ENCODE peak calls at places on chromosomes 12 and 14, in five cellular contexts. K is cardiac fibroblast, U is fibroblast of lung, B is dorsolateral prefrontal cortex, R is lower lobe of right lung. F is an unnamed sample.

GRCh38 chr14:100333867-100334266 is 10.7 kb downstream of the SLC25A47 start:
- DNase-seq in K (no peak), U (no peak), B (no peak), R (no peak), F (no peak)

GRCh38 chr12:72499244-72499643 is 227.1 kb downstream of the TRHDE start:
- DNase-seq in K (no peak), U (no peak), B (no peak), R (no peak), F (no peak)

GRCh38 chr12:100706029-100706428 is 88.5 kb upstream of the ANO4 start:
- DNase-seq in K (peak; percentile 85), U (peak; percentile 81), B (no peak), R (no peak), F (peak; percentile 20)

GRCh38 chr14:89365071-89365801 is 51.8 kb downstream of the FOXN3 start:
- DNase-seq in K (peak; percentile 57), U (peak; percentile 15), B (no peak), R (no peak), F (no peak)

GRCh38 chr12:9348906-9349518 is 140.8 kb upstream of the PZP start:
- DNase-seq in K (no peak), U (no peak), B (no peak), R (no peak), F (no peak)

GRCh38 chr12:24222968-24223367 is 273.5 kb upstream of the SOX5 start:
- DNase-seq in K (peak; percentile 92), U (peak; percentile 83), B (no peak), R (no peak), F (no peak)

GRCh38 chr14:73752297-73752992 is 38.3 kb upstream of the PNMA1 start:
- DNase-seq in K (peak; percentile 35), U (peak; percentile 82), B (peak; percentile 63), R (no peak), F (no peak)

GRCh38 chr14:51396222-51396815 is 156.3 kb downstream of the TMX1 start:
- DNase-seq in K (peak; percentile 99), U (peak; percentile 92), B (no peak), R (no peak), F (peak; percentile 94)

GRCh38 chr12:6664902-6665301 is 2.0 kb upstream of the ING4 start:
- DNase-seq in K (peak; percentile 17), U (no peak), B (no peak), R (no peak), F (no peak)

GRCh38 chr14:75981426-75981825 is 369 bp downstream of the TGFB3 start:
- DNase-seq in K (no peak), U (no peak), B (no peak), R (no peak), F (no peak)

GRCh38 chr12:3065300-3065699 is 11.9 kb upstream of the TSPAN9 start:
- DNase-seq in K (no peak), U (no peak), B (no peak), R (no peak), F (no peak)

GRCh38 chr14:64806202-64806861 is 73.4 kb downstream of the SPTB start:
- DNase-seq in K (peak; percentile 77), U (peak; percentile 39), B (no peak), R (no peak), F (no peak)

GRCh38 chr12:32087301-32087700 is 19.3 kb upstream of the BICD1 start:
- DNase-seq in K (no peak), U (no peak), B (no peak), R (no peak), F (no peak)

GRCh38 chr12:47811581-47812484 is 7.9 kb downstream of the HDAC7 start:
- DNase-seq in K (peak; percentile 93), U (peak; percentile 83), B (no peak), R (no peak), F (no peak)

GRCh38 chr12:131603106-131604033 is 107.5 kb upstream of the SFSWAP start:
- DNase-seq in K (no peak), U (no peak), B (no peak), R (no peak), F (no peak)

GRCh38 chr12:46523446-46523845 is 150.9 kb upstream of the SLC38A2 start:
- DNase-seq in K (peak; percentile 46), U (peak; percentile 10), B (no peak), R (no peak), F (no peak)

GRCh38 chr14:22898302-22898894 is 15.4 kb downstream of the REM2 start:
- DNase-seq in K (peak; percentile 85), U (peak; percentile 57), B (no peak), R (no peak), F (no peak)

GRCh38 chr12:47302111-47302597 is 222.4 kb upstream of the AMIGO2 start:
- DNase-seq in K (no peak), U (no peak), B (no peak), R (no peak), F (no peak)

GRCh38 chr12:117098361-117099217 is 627 bp downstream of the TESC start:
- DNase-seq in K (no peak), U (no peak), B (peak; percentile 39), R (peak; percentile 51), F (no peak)

GRCh38 chr12:19144287-19144686 is 14.8 kb downstream of the PLEKHA5 start:
- DNase-seq in K (no peak), U (no peak), B (no peak), R (no peak), F (no peak)

GRCh38 chr12:98733667-98734350 is 88.7 kb downstream of the APAF1 start:
- DNase-seq in K (no peak), U (peak; percentile 28), B (no peak), R (no peak), F (no peak)

GRCh38 chr12:5096241-5096880 is 52.7 kb downstream of the KCNA5 start:
- DNase-seq in K (peak; percentile 71), U (peak; percentile 74), B (no peak), R (no peak), F (peak; percentile 46)

GRCh38 chr12:102955926-102956737 is 1.3 kb upstream of the ASCL1 start:
- DNase-seq in K (no peak), U (no peak), B (no peak), R (no peak), F (no peak)

GRCh38 chr14:104694991-104695659 is 5.7 kb downstream of the INF2 start:
- DNase-seq in K (no peak), U (no peak), B (no peak), R (no peak), F (no peak)

GRCh38 chr14:45526715-45527549 is 273.9 kb upstream of the MIS18BP1 start:
- DNase-seq in K (peak; percentile 17), U (no peak), B (no peak), R (no peak), F (peak; percentile 1)
- TF ChIP-seq CTCF in K (peak; percentile 30), U (no peak), B (peak; percentile 31), R (peak; percentile 22), F (peak; percentile 42)

GRCh38 chr12:120439646-120440247 is 1.8 kb downstream of the COX6A1 start:
- DNase-seq in K (peak; percentile 68), U (peak; percentile 54), B (peak; percentile 48), R (no peak), F (peak; percentile 45)

GRCh38 chr12:120447992-120448391 is 1.7 kb downstream of the GATC start:
- DNase-seq in K (no peak), U (no peak), B (no peak), R (no peak), F (no peak)

GRCh38 chr12:120445911-120446909 is at the start of the genes GATC and TRIAP1:
- DNase-seq in K (peak; percentile 80), U (peak; percentile 72), B (peak; percentile 87), R (peak; percentile 88), F (peak; percentile 46)

DNA sequence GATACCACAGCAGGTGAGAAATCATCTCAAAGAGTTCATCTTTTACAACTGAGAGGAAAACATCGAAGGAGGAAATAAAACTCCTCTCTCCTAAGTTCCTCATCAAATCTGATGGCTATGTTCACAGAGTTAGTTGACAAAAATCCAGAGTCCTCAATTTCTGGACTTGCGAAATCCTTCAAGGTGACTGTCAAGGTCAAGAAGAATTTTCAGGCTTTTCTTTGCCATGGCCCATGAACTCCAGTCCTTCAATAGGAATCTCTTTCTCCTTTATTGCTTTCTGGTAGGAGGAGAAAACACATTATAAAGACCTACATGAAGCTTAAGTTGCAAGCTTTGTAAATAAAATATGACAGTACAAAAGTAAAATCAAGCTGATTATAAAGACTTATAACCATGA is 1.5 kb downstream of the TRIAP1 start:
- DNase-seq in K (no peak), U (no peak), B (no peak), R (no peak), F (no peak)
- H3K4me3 ChIP-seq in K (no peak overlapping the region), U (peak overlapping the region; percentile 90), B (no peak overlapping the region), R (no peak overlapping the region), F (peak overlapping the region; percentile 86)

GRCh38 chr12:48997719-48998496 is 1.3 kb downstream of the DDN start:
- DNase-seq in K (no peak), U (no peak), B (no peak), R (no peak), F (no peak)

GRCh38 chr12:48996794-48997718 is 2.1 kb downstream of the DDN start:
- DNase-seq in K (peak; percentile 75), U (peak; percentile 68), B (peak; percentile 88), R (peak; percentile 86), F (no peak)

GRCh38 chr12:48993787-48994186 is 5.4 kb downstream of the DDN start:
- DNase-seq in K (peak; percentile 50), U (no peak), B (no peak), R (no peak), F (no peak)

GRCh38 chr12:48994224-48995060 is 4.7 kb downstream of the DDN start:
- DNase-seq in K (no peak), U (no peak), B (no peak), R (no peak), F (no peak)

GRCh38 chr12:48995061-48995879 is 3.9 kb downstream of the DDN start:
- DNase-seq in K (peak; percentile 80), U (peak; percentile 79), B (peak; percentile 86), R (peak; percentile 88), F (no peak)
- TF ChIP-seq CTCF in K (peak; percentile 85), U (peak; percentile 81), B (peak; percentile 84), R (peak; percentile 89), F (peak; percentile 73)

DNA sequence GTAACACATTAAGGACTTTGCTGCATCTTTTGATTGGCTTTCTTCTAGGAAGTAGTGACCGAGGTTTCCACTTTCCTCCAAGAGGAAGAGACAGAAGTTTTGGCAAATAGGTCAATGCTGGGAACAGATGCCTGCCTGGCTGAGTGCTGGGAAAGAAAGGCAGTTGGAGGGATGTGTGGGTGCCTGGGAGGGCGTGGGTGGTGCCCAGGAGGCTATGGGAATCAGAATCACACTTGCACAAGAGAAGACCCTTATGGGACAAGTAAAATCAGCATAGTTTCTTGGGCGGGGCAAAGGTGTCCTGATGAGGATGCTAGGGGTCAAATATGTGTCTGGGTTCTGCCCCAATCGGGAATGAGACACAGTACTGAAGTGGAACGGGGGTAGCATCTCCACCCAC is 906 bp upstream of the ACADS start:
- DNase-seq in K (no peak), U (no peak), B (no peak), R (no peak), F (no peak)
- H3K4me3 ChIP-seq in K (no peak overlapping the region), U (no peak overlapping the region), B (peak overlapping the region; percentile 76), R (no peak overlapping the region), F (no peak overlapping the region)

DNA sequence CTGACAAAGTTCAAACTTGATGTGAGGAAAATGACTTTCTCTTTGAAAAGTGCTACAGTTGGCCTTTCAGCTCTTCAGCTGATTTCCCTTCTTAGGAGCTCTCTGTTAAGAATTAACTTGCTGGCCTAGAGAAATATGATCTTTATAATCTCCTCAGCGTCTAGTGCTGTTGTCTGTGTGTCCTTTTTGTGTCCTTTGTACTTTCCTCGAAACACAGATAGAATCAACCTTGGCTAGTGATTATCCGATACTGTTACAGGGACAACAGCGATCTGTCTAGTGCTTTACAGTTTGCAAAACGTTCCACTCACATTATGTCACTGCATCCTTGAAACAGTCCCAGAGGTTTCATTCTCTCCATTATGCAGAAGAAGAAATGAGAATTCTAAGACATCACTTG is 162.7 kb upstream of the RMST start:
- DNase-seq in K (no peak), U (no peak), B (no peak), R (no peak), F (no peak)
- TF ChIP-seq CTCF in K (no peak), U (no peak), B (no peak), R (no peak), F (no peak)

GRCh38 chr14:70916300-70916699 is 9.0 kb downstream of the PCNX1 start:
- DNase-seq in K (no peak), U (no peak), B (no peak), R (no peak), F (no peak)
- H3K4me3 ChIP-seq in K (no peak overlapping the region), U (no peak overlapping the region), B (no peak overlapping the region), R (no peak overlapping the region), F (no peak overlapping the region)